ENCODE peak calls at places on chromosomes 12 and 14, in four cellular contexts. A is GM12865, J is BJ, T is mammary epithelial cell. B is an unnamed sample.

GRCh38 chr12:22271036-22271435 is 63.5 kb downstream of the ST8SIA1 start:
- DNase-seq in J (peak), A (no peak), T (peak), B (no peak)

GRCh38 chr12:120468271-120468845 is 1.2 kb downstream of the SRSF9 start:
- DNase-seq in A (peak), J (no peak), T (peak), B (peak)

GRCh38 chr12:125110641-125111360 is 45.6 kb downstream of the AACS start:
- DNase-seq in J (peak), T (no peak), A (no peak), B (no peak)

GRCh38 chr14:101496779-101497420 is 64.4 kb upstream of the DIO3 start:
- DNase-seq in T (no peak), J (no peak), A (no peak), B (no peak)

GRCh38 chr12:96371787-96372699 is 28.2 kb downstream of the CDK17 start:
- DNase-seq in A (no peak), J (no peak), T (no peak), B (no peak)

GRCh38 chr14:68167019-68167716 is 347.6 kb downstream of the RAD51B start:
- DNase-seq in A (no peak), J (no peak), T (no peak), B (no peak)

GRCh38 chr12:26373606-26374495 is 178.5 kb downstream of the SSPN start:
- DNase-seq in T (peak), A (no peak), J (no peak), B (no peak)

GRCh38 chr12:78470354-78471195 is 394.0 kb upstream of the SYT1 start:
- DNase-seq in J (no peak), T (peak), A (peak), B (no peak)

GRCh38 chr14:51860164-51860835 is at the start of gene GNG2:
- DNase-seq in J (no peak), A (peak), T (peak), B (peak)

GRCh38 chr12:93089805-93090569 is 160.9 kb upstream of the EEA1 start:
- DNase-seq in T (peak), J (peak), A (peak), B (no peak)

GRCh38 chr14:71549421-71549820 is 382.8 kb upstream of the RGS6 start:
- DNase-seq in T (no peak), J (no peak), A (no peak), B (no peak)

GRCh38 chr12:95480230-95480629 is 6.3 kb downstream of the METAP2 start:
- DNase-seq in J (no peak), A (peak), T (no peak), B (no peak)

GRCh38 chr14:30420489-30420888 is 138.5 kb upstream of the G2E3 start:
- DNase-seq in T (no peak), J (no peak), A (no peak), B (no peak)

GRCh38 chr12:71109834-71110233 is 48.0 kb downstream of the TSPAN8 start:
- DNase-seq in A (no peak), J (no peak), T (no peak), B (no peak)

GRCh38 chr14:50038398-50039119 is 77.8 kb downstream of the VCPKMT start:
- DNase-seq in T (peak), J (peak), A (peak), B (no peak)
- TF ChIP-seq CTCF in T (peak), J (peak), A (no peak), B (no peak)

GRCh38 chr14:77469539-77469938 is 11.6 kb downstream of the AHSA1 start:
- DNase-seq in J (no peak), T (no peak), A (no peak), B (no peak)

GRCh38 chr14:77469041-77469440 is 11.1 kb downstream of the AHSA1 start:
- DNase-seq in J (no peak), A (no peak), T (no peak), B (no peak)

GRCh38 chr14:77467801-77468200 is 9.9 kb downstream of the AHSA1 start:
- DNase-seq in A (no peak), T (no peak), J (no peak), B (no peak)

GRCh38 chr14:77474763-77475162 is 16.9 kb downstream of the AHSA1 start:
- DNase-seq in A (no peak), T (no peak), J (no peak), B (no peak)

DNA sequence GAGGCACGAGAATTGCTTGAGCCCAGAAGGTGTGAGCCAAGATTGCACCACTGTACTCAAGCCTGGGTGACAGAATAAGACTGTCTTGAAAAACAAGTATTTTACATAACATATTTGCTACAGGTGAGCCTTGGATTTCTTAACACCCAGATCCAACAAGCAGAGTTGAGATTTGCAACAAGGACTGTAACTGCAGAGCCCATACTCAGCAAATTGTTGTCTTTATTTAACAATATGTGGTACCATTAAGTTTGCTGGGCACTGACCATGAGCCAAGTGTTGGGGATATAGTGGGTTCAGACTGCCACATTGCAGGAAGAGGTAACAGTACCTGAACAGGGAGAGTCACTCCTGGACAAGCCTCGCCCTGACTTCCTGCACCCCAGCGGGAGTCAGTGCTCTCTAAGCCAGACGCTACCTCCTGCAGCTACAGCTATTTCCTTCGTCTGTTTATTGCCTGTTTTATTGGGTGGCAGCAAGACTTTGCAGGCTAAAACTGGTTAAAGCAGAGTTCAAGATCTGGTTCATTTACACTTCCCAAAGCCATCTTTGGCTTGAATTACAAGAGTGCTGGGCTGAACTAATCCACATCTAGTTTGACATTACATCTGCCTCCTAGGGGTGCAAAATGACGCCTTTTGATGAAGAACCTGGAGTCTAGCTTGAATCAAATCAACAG is 12.4 kb downstream of the AHSA1 start:
- DNase-seq in J (no peak), T (no peak), A (no peak), B (no peak)
- TF ChIP-seq CTCF in J (no peak), T (no peak), A (no peak), B (no peak)

DNA sequence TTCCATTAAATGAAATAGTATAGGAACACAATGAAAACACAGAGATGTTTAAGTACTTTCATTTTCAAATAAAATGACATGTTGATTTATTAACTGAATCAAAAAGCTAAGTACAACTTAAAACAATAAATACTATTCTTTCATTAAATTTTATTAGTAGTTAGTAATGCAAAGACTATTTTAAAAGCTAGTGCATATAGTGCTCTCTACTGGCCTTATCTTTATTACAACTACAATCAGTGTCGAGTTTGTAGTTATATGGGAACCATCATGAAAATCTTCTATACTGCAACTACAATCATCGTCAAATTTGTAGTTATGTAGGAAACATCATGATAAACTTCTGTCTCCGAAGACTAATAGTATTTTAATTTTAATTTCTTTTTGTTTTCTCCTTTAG is 8.9 kb upstream of the LIN7A start:
- DNase-seq in T (no peak), J (no peak), A (no peak), B (no peak)
- TF ChIP-seq CTCF in T (no peak), J (peak), A (peak), B (no peak)

GRCh38 chr14:77609902-77610301 is 6.5 kb downstream of the SPTLC2 start:
- DNase-seq in J (no peak), A (no peak), T (no peak), B (no peak)

GRCh38 chr14:77607741-77608302 is 8.6 kb downstream of the SPTLC2 start:
- DNase-seq in A (peak), J (no peak), T (no peak), B (peak)

GRCh38 chr14:77613207-77613606 is 3.2 kb downstream of the SPTLC2 start:
- DNase-seq in J (no peak), A (no peak), T (peak), B (no peak)

GRCh38 chr14:77612011-77612620 is 4.3 kb downstream of the SPTLC2 start:
- DNase-seq in T (no peak), A (no peak), J (peak), B (no peak)

DNA sequence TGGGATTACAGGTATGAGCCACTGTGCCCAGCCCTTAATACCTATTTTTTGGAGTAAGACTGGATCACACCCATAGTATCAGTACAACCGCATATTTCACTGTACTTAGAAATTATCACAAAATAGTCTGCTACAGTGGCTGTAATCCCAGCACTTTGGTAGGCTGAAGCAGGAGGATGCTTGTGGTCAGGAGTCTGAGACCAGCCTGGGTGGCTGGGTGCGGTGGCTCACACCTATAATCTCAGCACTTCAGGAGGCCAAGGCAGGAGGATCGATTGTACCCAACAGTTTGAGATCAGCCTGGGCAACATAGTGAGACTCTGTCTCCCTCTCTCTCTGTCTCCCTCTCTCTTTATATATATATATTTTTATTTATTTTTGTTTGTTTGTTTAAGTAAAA is 5.9 kb downstream of the SPTLC2 start:
- DNase-seq in T (no peak), A (no peak), J (no peak), B (no peak)
- TF ChIP-seq CTCF in T (no peak), A (no peak), J (no peak), B (no peak)

DNA sequence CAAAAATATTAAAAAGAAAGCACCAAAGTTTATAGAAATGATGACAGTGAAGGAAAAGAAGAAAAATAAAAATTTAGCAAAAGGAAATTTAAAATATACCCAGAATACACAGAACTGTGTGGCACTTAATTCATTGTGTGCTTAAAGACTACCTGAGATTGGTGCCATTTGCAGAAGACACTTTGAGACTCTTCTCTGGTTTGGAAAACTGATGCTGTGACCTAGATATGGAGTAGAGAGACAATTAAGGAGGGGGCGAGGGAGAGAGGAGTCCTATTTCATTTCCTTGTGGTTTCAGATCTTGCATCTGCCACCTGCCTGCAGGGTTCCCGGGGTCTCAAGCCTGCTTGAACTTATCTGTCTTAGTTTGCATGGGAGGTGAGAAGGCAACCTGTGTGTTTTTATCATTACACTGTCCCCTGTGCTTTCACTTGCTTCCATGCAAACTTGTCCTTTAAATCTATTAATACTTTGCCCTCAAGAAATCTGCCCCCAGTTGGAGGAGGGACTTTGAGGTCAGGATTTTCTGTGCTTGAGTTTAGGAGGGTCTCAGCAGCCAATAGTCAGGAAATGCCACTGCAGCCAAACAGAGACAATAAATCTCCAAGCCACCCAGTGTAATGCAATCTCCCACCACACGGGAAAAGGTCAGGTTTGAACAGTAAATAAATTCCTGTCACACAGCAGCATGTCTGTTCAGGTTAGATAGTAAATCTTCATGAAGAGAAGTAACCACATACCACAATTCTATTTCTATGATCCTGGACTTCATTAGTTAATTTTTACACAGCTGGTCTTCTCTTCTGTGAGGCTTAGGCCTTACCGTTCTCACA is 119.4 kb downstream of the CAND1 start:
- DNase-seq in T (no peak), J (no peak), A (no peak), B (no peak)
- TF ChIP-seq CTCF in T (peak), J (peak), A (no peak), B (no peak)

GRCh38 chr12:113818278-113818677 is 147.8 kb downstream of the RBM19 start:
- DNase-seq in J (no peak), T (no peak), A (no peak), B (no peak)

GRCh38 chr12:113820310-113820709 is 145.8 kb downstream of the RBM19 start:
- DNase-seq in J (no peak), T (no peak), A (no peak), B (no peak)

GRCh38 chr12:113820842-113821241 is 145.3 kb downstream of the RBM19 start:
- DNase-seq in T (no peak), J (no peak), A (no peak), B (no peak)

GRCh38 chr12:113819495-113819894 is 146.6 kb downstream of the RBM19 start:
- DNase-seq in J (no peak), T (no peak), A (no peak), B (no peak)

DNA sequence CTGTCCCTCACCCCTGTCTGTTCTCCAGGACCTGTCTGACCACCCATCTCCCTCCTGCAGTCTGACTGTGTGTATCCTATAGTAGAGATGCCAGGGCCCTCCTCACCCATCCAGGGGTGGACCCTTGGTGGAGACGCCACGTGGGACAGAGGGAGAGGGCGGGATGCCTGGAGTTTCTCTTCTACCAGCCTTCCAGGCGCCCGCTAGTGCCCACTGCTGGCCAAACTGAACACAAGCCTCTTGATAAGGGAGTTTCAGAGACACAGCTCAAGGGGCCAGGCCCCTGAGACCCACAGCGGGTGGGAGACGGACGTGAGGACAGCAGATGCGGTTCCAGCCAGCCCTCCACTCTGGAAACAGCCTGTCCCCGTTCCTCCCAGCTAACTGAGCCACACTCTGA is 147.3 kb downstream of the RBM19 start:
- DNase-seq in T (no peak), J (no peak), A (no peak), B (no peak)
- TF ChIP-seq CTCF in T (no peak), J (peak), A (no peak), B (no peak)

B was measured in natural killer cell.